ENCODE peak calls at places on chromosomes 12 and 14, in four cellular contexts. One of them, this sample, is unnamed.

GRCh38 chr14:60561845-60562746 is 53.1 kb downstream of the SIX6 start:
- DNase-seq in A549: peak
- DNase-seq in HepG2: peak
- DNase-seq in K562: peak
- DNase-seq in this sample: peak

GRCh38 chr14:106039400-106039799 is 513.0 kb downstream of the TMEM121 start:
- DNase-seq in A549: peak
- DNase-seq in HepG2: no peak
- DNase-seq in K562: peak
- DNase-seq in this sample: no peak

GRCh38 chr14:84579292-84579691 is 950.7 kb upstream of the FLRT2 start:
- DNase-seq in A549: no peak
- DNase-seq in HepG2: no peak
- DNase-seq in K562: no peak
- DNase-seq in this sample: no peak

GRCh38 chr12:49748306-49748705 is 6.9 kb downstream of the TMBIM6 start:
- DNase-seq in A549: no peak
- DNase-seq in HepG2: no peak
- DNase-seq in K562: no peak
- DNase-seq in this sample: peak

GRCh38 chr12:23611320-23611719 is 338.1 kb downstream of the SOX5 start:
- DNase-seq in A549: no peak
- DNase-seq in HepG2: no peak
- DNase-seq in K562: no peak
- DNase-seq in this sample: peak

GRCh38 chr14:65854215-65854614 is 441.7 kb downstream of the FUT8 start:
- DNase-seq in A549: no peak
- DNase-seq in HepG2: no peak
- DNase-seq in K562: no peak
- DNase-seq in this sample: no peak

GRCh38 chr12:71756054-71756675 is 1.5 kb downstream of the RAB21 start:
- DNase-seq in A549: no peak
- DNase-seq in HepG2: no peak
- DNase-seq in K562: no peak
- DNase-seq in this sample: no peak

GRCh38 chr12:29073631-29074239 is 75.3 kb upstream of the FAR2 start:
- DNase-seq in A549: peak
- DNase-seq in HepG2: peak
- DNase-seq in K562: peak
- DNase-seq in this sample: peak

GRCh38 chr12:95544756-95545155 is 6.5 kb downstream of the USP44 start:
- DNase-seq in A549: no peak
- DNase-seq in HepG2: no peak
- DNase-seq in K562: no peak
- DNase-seq in this sample: peak

GRCh38 chr12:98948566-98948965 is 303.5 kb downstream of the APAF1 start:
- DNase-seq in A549: no peak
- DNase-seq in HepG2: no peak
- DNase-seq in K562: no peak
- DNase-seq in this sample: no peak

GRCh38 chr12:117119592-117120198 is 20.5 kb upstream of the TESC start:
- DNase-seq in A549: peak
- DNase-seq in HepG2: peak
- DNase-seq in K562: peak
- DNase-seq in this sample: no peak

GRCh38 chr12:28258998-28259397 is 68.7 kb downstream of the CCDC91 start:
- DNase-seq in A549: no peak
- DNase-seq in HepG2: no peak
- DNase-seq in K562: no peak
- DNase-seq in this sample: peak

GRCh38 chr12:118356809-118357326 is 15.8 kb downstream of the TAOK3 start:
- DNase-seq in A549: peak
- DNase-seq in HepG2: no peak
- DNase-seq in K562: no peak
- DNase-seq in this sample: peak

GRCh38 chr12:115147916-115148315 is 463.9 kb upstream of the TBX3 start:
- DNase-seq in A549: no peak
- DNase-seq in HepG2: no peak
- DNase-seq in K562: no peak
- DNase-seq in this sample: peak

GRCh38 chr12:92028039-92028709 is 117.5 kb downstream of the BTG1 start:
- DNase-seq in A549: no peak
- DNase-seq in HepG2: no peak
- DNase-seq in K562: no peak
- DNase-seq in this sample: no peak

GRCh38 chr12:8953773-8954402 is 4.4 kb upstream of the M6PR start:
- DNase-seq in A549: no peak
- DNase-seq in HepG2: no peak
- DNase-seq in K562: no peak
- DNase-seq in this sample: no peak

GRCh38 chr12:31219521-31219920 is 106.4 kb downstream of the SINHCAF start:
- DNase-seq in A549: no peak
- DNase-seq in HepG2: no peak
- DNase-seq in K562: no peak
- DNase-seq in this sample: no peak

GRCh38 chr14:69987416-69988144 is 108.4 kb downstream of the SMOC1 start:
- DNase-seq in A549: no peak
- DNase-seq in HepG2: no peak
- DNase-seq in K562: no peak
- DNase-seq in this sample: no peak

GRCh38 chr12:91023326-91024004 is 18.7 kb upstream of the EPYC start:
- DNase-seq in A549: no peak
- DNase-seq in HepG2: no peak
- DNase-seq in K562: no peak
- DNase-seq in this sample: peak

GRCh38 chr12:49331360-49332222 is 5.4 kb downstream of the C1QL4 start:
- DNase-seq in A549: peak
- DNase-seq in HepG2: peak
- DNase-seq in K562: peak
- DNase-seq in this sample: peak

GRCh38 chr14:95895720-95896119 is 19.1 kb downstream of the TUNAR start:
- DNase-seq in A549: peak
- DNase-seq in HepG2: peak
- DNase-seq in K562: peak
- DNase-seq in this sample: no peak

GRCh38 chr14:57729208-57730187 is 136.4 kb downstream of the SLC35F4 start:
- DNase-seq in A549: no peak
- DNase-seq in HepG2: no peak
- DNase-seq in K562: no peak
- DNase-seq in this sample: no peak

GRCh38 chr14:21026988-21027315 is 2.1 kb upstream of the NDRG2 start:
- DNase-seq in A549: no peak
- DNase-seq in HepG2: no peak
- DNase-seq in K562: peak
- DNase-seq in this sample: no peak

GRCh38 chr14:99511421-99512109 is 30.4 kb downstream of the CCNK start:
- DNase-seq in A549: no peak
- DNase-seq in HepG2: no peak
- DNase-seq in K562: no peak
- DNase-seq in this sample: peak

GRCh38 chr14:95776798-95777615 is 63.1 kb upstream of the TCL1A start:
- DNase-seq in A549: no peak
- DNase-seq in HepG2: no peak
- DNase-seq in K562: no peak
- DNase-seq in this sample: no peak

GRCh38 chr12:108191938-108192337 is 62.9 kb downstream of the WSCD2 start:
- DNase-seq in A549: no peak
- DNase-seq in HepG2: no peak
- DNase-seq in K562: no peak
- DNase-seq in this sample: no peak

GRCh38 chr12:93219947-93220346 is 157.8 kb upstream of the NUDT4 start:
- DNase-seq in A549: no peak
- DNase-seq in HepG2: no peak
- DNase-seq in K562: no peak
- DNase-seq in this sample: no peak

GRCh38 chr12:3170423-3171194 is 93.4 kb downstream of the TSPAN9 start:
- DNase-seq in A549: peak
- DNase-seq in HepG2: no peak
- DNase-seq in K562: no peak
- DNase-seq in this sample: peak

GRCh38 chr14:60650382-60650961 is 1.2 kb upstream of the SIX1 start:
- DNase-seq in A549: no peak
- DNase-seq in HepG2: no peak
- DNase-seq in K562: no peak
- DNase-seq in this sample: peak

GRCh38 chr12:45224311-45224710 is 8.4 kb downstream of the ANO6 start:
- DNase-seq in A549: no peak
- DNase-seq in HepG2: no peak
- DNase-seq in K562: no peak
- DNase-seq in this sample: no peak

GRCh38 chr12:117408161-117408791 is 46.9 kb upstream of the NOS1 start:
- DNase-seq in A549: no peak
- DNase-seq in HepG2: no peak
- DNase-seq in K562: no peak
- DNase-seq in this sample: no peak

GRCh38 chr14:49953196-49953595 is 60.3 kb downstream of the ARF6 start:
- DNase-seq in A549: no peak
- DNase-seq in HepG2: no peak
- DNase-seq in K562: no peak
- DNase-seq in this sample: no peak

GRCh38 chr12:5139751-5140150 is 96.1 kb downstream of the KCNA5 start:
- DNase-seq in A549: no peak
- DNase-seq in HepG2: no peak
- DNase-seq in K562: no peak
- DNase-seq in this sample: no peak

GRCh38 chr12:5135126-5135525 is 91.4 kb downstream of the KCNA5 start:
- DNase-seq in A549: no peak
- DNase-seq in HepG2: no peak
- DNase-seq in K562: no peak
- DNase-seq in this sample: no peak

GRCh38 chr12:5140190-5140589 is 96.5 kb downstream of the KCNA5 start:
- DNase-seq in A549: no peak
- DNase-seq in HepG2: no peak
- DNase-seq in K562: no peak
- DNase-seq in this sample: peak

GRCh38 chr12:5138256-5138655 is 94.6 kb downstream of the KCNA5 start:
- DNase-seq in A549: no peak
- DNase-seq in HepG2: no peak
- DNase-seq in K562: no peak
- DNase-seq in this sample: no peak

GRCh38 chr12:5138845-5139244 is 95.2 kb downstream of the KCNA5 start:
- DNase-seq in A549: no peak
- DNase-seq in HepG2: no peak
- DNase-seq in K562: no peak
- DNase-seq in this sample: peak
- TF ChIP-seq MAZ in A549: no peak
- TF ChIP-seq MAZ in HepG2: no peak
- TF ChIP-seq MAZ in K562: no peak
- TF ChIP-seq MAZ in this sample: no peak

GRCh38 chr12:103930787-103931536 is 752 bp downstream of the HSP90B1 start:
- DNase-seq in A549: peak
- DNase-seq in HepG2: peak
- DNase-seq in K562: peak
- DNase-seq in this sample: peak
- TF ChIP-seq MAZ in A549: no peak
- TF ChIP-seq MAZ in HepG2: peak
- TF ChIP-seq MAZ in K562: no peak
- TF ChIP-seq MAZ in this sample: no peak

GRCh38 chr12:64737539-64737938 is 21.7 kb downstream of the GNS start:
- DNase-seq in A549: no peak
- DNase-seq in HepG2: no peak
- DNase-seq in K562: no peak
- DNase-seq in this sample: no peak
- TF ChIP-seq MAZ in A549: no peak
- TF ChIP-seq MAZ in HepG2: no peak
- TF ChIP-seq MAZ in K562: no peak
- TF ChIP-seq MAZ in this sample: no peak

GRCh38 chr14:68925373-68925772 is 53.7 kb downstream of the ACTN1 start:
- DNase-seq in A549: no peak
- DNase-seq in HepG2: no peak
- DNase-seq in K562: no peak
- DNase-seq in this sample: no peak

GRCh38 chr14:68924392-68925158 is 54.5 kb downstream of the ACTN1 start:
- DNase-seq in A549: no peak
- DNase-seq in HepG2: peak
- DNase-seq in K562: no peak
- DNase-seq in this sample: no peak

GRCh38 chr14:68927956-68928675 is 51.0 kb downstream of the ACTN1 start:
- DNase-seq in A549: no peak
- DNase-seq in HepG2: no peak
- DNase-seq in K562: no peak
- DNase-seq in this sample: no peak

GRCh38 chr14:68927089-68927488 is 52.0 kb downstream of the ACTN1 start:
- DNase-seq in A549: no peak
- DNase-seq in HepG2: no peak
- DNase-seq in K562: no peak
- DNase-seq in this sample: no peak

DNA sequence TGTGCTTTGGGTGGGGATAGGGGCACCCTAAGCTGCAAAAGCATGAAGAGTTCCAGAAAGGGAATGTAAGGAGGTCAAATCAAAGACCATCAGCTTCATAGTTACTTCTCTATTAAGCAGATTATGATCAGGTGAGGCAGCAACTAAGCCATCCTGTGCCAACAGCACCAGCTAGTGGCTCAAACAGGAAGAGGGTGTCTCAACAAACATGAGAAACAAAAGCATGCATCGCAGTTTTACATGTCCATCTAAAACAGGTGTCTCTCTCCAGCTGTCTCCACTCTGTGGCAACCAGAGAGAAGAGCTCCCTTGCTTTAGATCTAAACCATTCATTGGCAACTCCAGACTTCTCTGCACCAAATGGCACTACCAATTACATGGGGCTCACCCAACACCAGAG is 52.9 kb downstream of the ACTN1 start:
- DNase-seq in A549: peak
- DNase-seq in HepG2: no peak
- DNase-seq in K562: no peak
- DNase-seq in this sample: no peak
- TF ChIP-seq MAZ in A549: no peak
- TF ChIP-seq MAZ in HepG2: no peak
- TF ChIP-seq MAZ in K562: no peak
- TF ChIP-seq MAZ in this sample: no peak

GRCh38 chr14:104346608-104347007 is 208.2 kb downstream of the KIF26A start:
- DNase-seq in A549: no peak
- DNase-seq in HepG2: no peak
- DNase-seq in K562: no peak
- DNase-seq in this sample: no peak
- TF ChIP-seq MAZ in A549: no peak
- TF ChIP-seq MAZ in HepG2: no peak
- TF ChIP-seq MAZ in K562: no peak
- TF ChIP-seq MAZ in this sample: no peak

DNA sequence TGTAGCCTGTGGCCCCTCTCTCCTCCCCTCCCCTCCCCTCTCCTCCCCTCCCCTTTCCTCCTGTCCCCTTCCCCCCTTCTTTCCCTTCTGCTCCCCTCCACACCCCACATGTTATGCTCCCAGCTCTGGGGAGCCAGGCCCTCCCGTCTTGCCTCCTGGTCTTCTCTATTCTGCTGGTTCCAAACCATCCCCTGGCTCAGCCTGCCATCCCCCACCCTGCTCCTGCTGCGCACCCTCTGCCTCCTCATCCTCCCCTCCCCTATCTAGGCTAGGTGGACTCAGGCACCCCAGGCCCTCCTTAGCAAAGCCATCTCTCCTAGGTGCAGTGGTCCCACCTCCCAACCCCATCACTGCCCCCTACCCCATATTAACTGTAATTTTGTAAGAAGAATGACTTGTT is 99.5 kb downstream of the CALM1 start:
- DNase-seq in A549: no peak
- DNase-seq in HepG2: no peak
- DNase-seq in K562: no peak
- DNase-seq in this sample: no peak
- TF ChIP-seq MAZ in A549: no peak
- TF ChIP-seq MAZ in HepG2: no peak
- TF ChIP-seq MAZ in K562: no peak
- TF ChIP-seq MAZ in this sample: no peak

This sample was measured in IMR-90.